ENCODE peak calls at places on chromosomes 7 and 10, in five cellular contexts. X is NCI-H1694; S is astrocyte of the cerebellum; Y is ovary; P is activated T-cell treated with anti-CD3 and anti-CD28 coated beads, Interleukin-2, amount 50 U/mL, for 24 hours. A is an unnamed sample.
A peak's percentile ranks its signal among the peaks of the same experiment; 100 is the strongest.

GRCh38 chr7:70582921-70583895 is 548.7 kb upstream of the GALNT17 start:
- DNase-seq in X (no peak), S (no peak), Y (no peak), P (no peak), A (no peak)

GRCh38 chr10:69464801-69465401 is 13.6 kb downstream of the TSPAN15 start:
- DNase-seq in X (no peak), S (no peak), Y (no peak), P (no peak), A (peak; percentile 84)

GRCh38 chr10:122632561-122632960 is 67.1 kb downstream of the C10orf120 start:
- DNase-seq in X (no peak), S (no peak), Y (no peak), P (no peak), A (no peak)

GRCh38 chr10:72740526-72740925 is 48.6 kb downstream of the MCU start:
- DNase-seq in X (no peak), S (peak; percentile 41), Y (no peak), P (no peak), A (no peak)

GRCh38 chr7:98872328-98872924 is 2.6 kb upstream of the TMEM130 start:
- DNase-seq in X (peak; percentile 77), S (no peak), Y (no peak), P (no peak), A (no peak)

GRCh38 chr10:87844837-87845623 is 18.3 kb downstream of the KLLN start:
- DNase-seq in X (no peak), S (no peak), Y (no peak), P (no peak), A (no peak)

GRCh38 chr7:54189330-54189729 is 352.8 kb upstream of the VSTM2A start:
- DNase-seq in X (no peak), S (no peak), Y (no peak), P (no peak), A (no peak)

GRCh38 chr10:121405096-121405495 is 193.1 kb downstream of the FGFR2 start:
- DNase-seq in X (no peak), S (no peak), Y (no peak), P (no peak), A (no peak)

GRCh38 chr7:127514499-127514898 is 70.9 kb downstream of the GCC1 start:
- DNase-seq in X (peak; percentile 75), S (peak; percentile 6), Y (no peak), P (no peak), A (no peak)

GRCh38 chr10:110724116-110724701 is 80.1 kb downstream of the RBM20 start:
- DNase-seq in X (no peak), S (no peak), Y (no peak), P (no peak), A (no peak)

GRCh38 chr7:34339061-34339526 is 318.9 kb upstream of the NPSR1 start:
- DNase-seq in X (no peak), S (no peak), Y (no peak), P (no peak), A (no peak)

GRCh38 chr7:20033621-20034200 is 183.5 kb downstream of the MACC1 start:
- DNase-seq in X (no peak), S (no peak), Y (no peak), P (no peak), A (no peak)

GRCh38 chr10:3500408-3500856 is 284.6 kb downstream of the KLF6 start:
- DNase-seq in X (no peak), S (peak; percentile 93), Y (peak; percentile 74), P (no peak), A (peak; percentile 91)

GRCh38 chr7:29299986-29300609 is 105.5 kb downstream of the CHN2 start:
- DNase-seq in X (no peak), S (no peak), Y (no peak), P (no peak), A (no peak)

GRCh38 chr10:119431034-119431767 is 111.3 kb downstream of the RGS10 start:
- DNase-seq in X (no peak), S (no peak), Y (peak; percentile 19), P (no peak), A (no peak)

GRCh38 chr7:149872419-149873073 is 1.2 kb upstream of the ATP6V0E2 start:
- DNase-seq in X (no peak), S (peak; percentile 49), Y (peak; percentile 69), P (peak; percentile 63), A (peak; percentile 94)

GRCh38 chr7:55185321-55185802 is 166.5 kb downstream of the EGFR start:
- DNase-seq in X (no peak), S (no peak), Y (no peak), P (no peak), A (no peak)

GRCh38 chr10:124824507-124824906 is 22.9 kb downstream of the ABRAXAS2 start:
- DNase-seq in X (no peak), S (no peak), Y (no peak), P (no peak), A (no peak)

GRCh38 chr10:82867056-82867455 is 992.1 kb downstream of the NRG3 start:
- DNase-seq in X (no peak), S (no peak), Y (no peak), P (no peak), A (no peak)

GRCh38 chr7:2800923-2801682 is 43.0 kb downstream of the GNA12 start:
- DNase-seq in X (no peak), S (peak; percentile 80), Y (peak; percentile 78), P (no peak), A (no peak)

GRCh38 chr7:33722383-33723096 is 182.8 kb upstream of the BMPER start:
- DNase-seq in X (no peak), S (no peak), Y (no peak), P (no peak), A (no peak)

GRCh38 chr10:79139124-79139835 is 70.5 kb downstream of the ZMIZ1 start:
- DNase-seq in X (no peak), S (peak; percentile 91), Y (no peak), P (no peak), A (peak; percentile 92)

GRCh38 chr7:51246258-51247245 is 70.1 kb downstream of the COBL start:
- DNase-seq in X (no peak), S (peak; percentile 9), Y (peak; percentile 70), P (no peak), A (no peak)

GRCh38 chr7:130793855-130794618 is 60.0 kb upstream of the KLF14 start:
- DNase-seq in X (no peak), S (peak; percentile 39), Y (peak; percentile 31), P (no peak), A (no peak)

A was measured in posterior vena cava.